ENCODE peak calls at places on chromosomes 16 and 17, in eight cellular contexts. F is stimulated activated CD4-positive, alpha-beta T cell treated with anti-CD3 and anti-CD28 coated beads, Interleukin-4, amount 100 ng/mL, for 48 hours; D is effector memory CD8-positive, alpha-beta T cell; B is hypothalamus; H is astrocyte of the spinal cord; Z is BJ; W is progenitor cell of endocrine pancreas; A is foreskin fibroblast. K is an unnamed sample.
A peak's percentile ranks its signal among the peaks of the same experiment; 100 is the strongest.

GRCh38 chr16:2954228-2954627 is 9.8 kb upstream of the KREMEN2 start:
- DNase-seq in F (no peak), D (no peak), B (no peak), H (no peak), Z (no peak), W (no peak), A (no peak), K (no peak)

GRCh38 chr16:1278456-1278855 is 22.6 kb downstream of the TPSD1 start:
- DNase-seq in F (no peak), D (no peak), B (no peak), H (no peak), Z (no peak), W (no peak), A (no peak), K (no peak)

GRCh38 chr17:27366438-27366837 is 72.5 kb downstream of the WSB1 start:
- DNase-seq in F (no peak), D (no peak), B (no peak), H (no peak), Z (no peak), W (no peak), A (no peak), K (no peak)

GRCh38 chr17:80653856-80654255 is 109.2 kb downstream of the RPTOR start:
- DNase-seq in F (no peak), D (no peak), B (no peak), H (no peak), Z (no peak), W (no peak), A (no peak), K (no peak)

GRCh38 chr16:65083181-65083845 is 38.5 kb downstream of the CDH11 start:
- DNase-seq in F (no peak), D (no peak), B (no peak), H (no peak), Z (no peak), W (no peak), A (peak; percentile 33), K (no peak)

GRCh38 chr17:78176548-78177025 is 8.2 kb downstream of the SYNGR2 start:
- DNase-seq in F (peak; percentile 64), D (peak; percentile 68), B (peak; percentile 53), H (peak; percentile 32), Z (no peak), W (peak; percentile 74), A (peak; percentile 78), K (no peak)

GRCh38 chr17:41492771-41493170 is 3.1 kb upstream of the KRT36 start:
- DNase-seq in F (no peak), D (no peak), B (no peak), H (peak; percentile 58), Z (no peak), W (no peak), A (peak; percentile 42), K (no peak)

GRCh38 chr17:5758651-5759050 is 174.3 kb upstream of the NLRP1 start:
- DNase-seq in F (no peak), D (no peak), B (no peak), H (peak; percentile 18), Z (no peak), W (no peak), A (peak; percentile 27), K (no peak)

GRCh38 chr17:2122641-2123302 is 67.9 kb downstream of the HIC1 start:
- DNase-seq in F (no peak), D (no peak), B (peak; percentile 32), H (peak; percentile 86), Z (no peak), W (no peak), A (peak; percentile 35), K (no peak)